ENCODE peak calls at places on chromosomes 12 and 14, in four cellular contexts. One of them, this sample, is unnamed.

GRCh38 chr14:103056322-103057027 is 874 bp downstream of the CDC42BPB start:
- DNase-seq in MG63: peak; percentile 82
- DNase-seq in heart right ventricle: peak; percentile 82
- DNase-seq in endothelial cell of umbilical vein: peak; percentile 88
- DNase-seq in this sample: peak; percentile 75

GRCh38 chr12:71888521-71888920 is 49.0 kb downstream of the TBC1D15 start:
- DNase-seq in endothelial cell of umbilical vein: no peak
- DNase-seq in heart right ventricle: no peak
- DNase-seq in MG63: no peak
- DNase-seq in this sample: no peak

GRCh38 chr14:34368115-34368970 is 93.7 kb downstream of the SPTSSA start:
- DNase-seq in heart right ventricle: no peak
- DNase-seq in MG63: no peak
- DNase-seq in endothelial cell of umbilical vein: no peak
- DNase-seq in this sample: no peak

GRCh38 chr12:7583471-7583870 is 79.9 kb upstream of the CD163 start:
- DNase-seq in heart right ventricle: no peak
- DNase-seq in MG63: no peak
- DNase-seq in endothelial cell of umbilical vein: no peak
- DNase-seq in this sample: no peak

GRCh38 chr12:1463073-1463905 is 131.1 kb downstream of the FBXL14 start:
- DNase-seq in heart right ventricle: no peak
- DNase-seq in endothelial cell of umbilical vein: no peak
- DNase-seq in MG63: no peak
- DNase-seq in this sample: no peak

GRCh38 chr12:48350249-48351021 is at the start of gene ZNF641:
- DNase-seq in heart right ventricle: peak; percentile 90
- DNase-seq in endothelial cell of umbilical vein: peak; percentile 51
- DNase-seq in MG63: peak; percentile 71
- DNase-seq in this sample: peak; percentile 66

GRCh38 chr12:50572275-50572674 is 67.5 kb downstream of the DIP2B start:
- DNase-seq in MG63: no peak
- DNase-seq in heart right ventricle: no peak
- DNase-seq in endothelial cell of umbilical vein: no peak
- DNase-seq in this sample: peak; percentile 40

GRCh38 chr12:68439368-68440045 is 107.3 kb upstream of the MDM1 start:
- DNase-seq in MG63: no peak
- DNase-seq in endothelial cell of umbilical vein: no peak
- DNase-seq in heart right ventricle: no peak
- DNase-seq in this sample: no peak

GRCh38 chr12:389138-390096 is at the start of gene KDM5A:
- DNase-seq in MG63: peak; percentile 91
- DNase-seq in endothelial cell of umbilical vein: peak; percentile 94
- DNase-seq in heart right ventricle: peak; percentile 87
- DNase-seq in this sample: peak; percentile 89

GRCh38 chr12:524167-524951 is 64.6 kb downstream of the B4GALNT3 start:
- DNase-seq in MG63: no peak
- DNase-seq in heart right ventricle: no peak
- DNase-seq in endothelial cell of umbilical vein: peak; percentile 57
- DNase-seq in this sample: no peak

GRCh38 chr12:117193903-117194302 is 3.6 kb upstream of the FBXO21 start:
- DNase-seq in heart right ventricle: no peak
- DNase-seq in MG63: no peak
- DNase-seq in endothelial cell of umbilical vein: no peak
- DNase-seq in this sample: no peak

GRCh38 chr12:125470838-125471775 is 405.9 kb downstream of the AACS start:
- DNase-seq in endothelial cell of umbilical vein: no peak
- DNase-seq in heart right ventricle: no peak
- DNase-seq in MG63: peak; percentile 13
- DNase-seq in this sample: no peak

GRCh38 chr14:89186850-89187376 is 230.1 kb downstream of the FOXN3 start:
- DNase-seq in MG63: no peak
- DNase-seq in heart right ventricle: no peak
- DNase-seq in endothelial cell of umbilical vein: no peak
- DNase-seq in this sample: no peak

GRCh38 chr14:89616425-89617141 is 199.6 kb upstream of the FOXN3 start:
- DNase-seq in endothelial cell of umbilical vein: peak; percentile 28
- DNase-seq in MG63: no peak
- DNase-seq in heart right ventricle: no peak
- DNase-seq in this sample: no peak

GRCh38 chr12:60072911-60073310 is 477.1 kb downstream of the SLC16A7 start:
- DNase-seq in heart right ventricle: no peak
- DNase-seq in endothelial cell of umbilical vein: peak; percentile 25
- DNase-seq in MG63: no peak
- DNase-seq in this sample: no peak

GRCh38 chr14:31935406-31935805 is 141.7 kb upstream of the ARHGAP5 start:
- DNase-seq in heart right ventricle: no peak
- DNase-seq in endothelial cell of umbilical vein: no peak
- DNase-seq in MG63: no peak
- DNase-seq in this sample: no peak

GRCh38 chr14:95502381-95502950 is 14.0 kb downstream of the SYNE3 start:
- DNase-seq in heart right ventricle: no peak
- DNase-seq in endothelial cell of umbilical vein: no peak
- DNase-seq in MG63: no peak
- DNase-seq in this sample: no peak

GRCh38 chr14:74917646-74918081 is 5.4 kb downstream of the RPS6KL1 start:
- DNase-seq in heart right ventricle: peak; percentile 78
- DNase-seq in MG63: peak; percentile 73
- DNase-seq in endothelial cell of umbilical vein: no peak
- DNase-seq in this sample: peak; percentile 67

GRCh38 chr12:54306925-54307731 is 6.3 kb upstream of the NFE2 start:
- DNase-seq in heart right ventricle: peak; percentile 71
- DNase-seq in endothelial cell of umbilical vein: no peak
- DNase-seq in MG63: peak; percentile 37
- DNase-seq in this sample: peak; percentile 45

GRCh38 chr12:124395284-124395752 is 100.4 kb downstream of the RFLNA start:
- DNase-seq in heart right ventricle: no peak
- DNase-seq in endothelial cell of umbilical vein: no peak
- DNase-seq in MG63: no peak
- DNase-seq in this sample: no peak
- H3K36me3 ChIP-seq in heart right ventricle: peaks cover 3% of the 10 kb centered on the region
- H3K36me3 ChIP-seq in endothelial cell of umbilical vein: no peaks in the 10 kb centered on the region
- H3K36me3 ChIP-seq in MG63: peaks cover 64% of the 10 kb centered on the region
- H3K36me3 ChIP-seq in this sample: no peaks in the 10 kb centered on the region

DNA sequence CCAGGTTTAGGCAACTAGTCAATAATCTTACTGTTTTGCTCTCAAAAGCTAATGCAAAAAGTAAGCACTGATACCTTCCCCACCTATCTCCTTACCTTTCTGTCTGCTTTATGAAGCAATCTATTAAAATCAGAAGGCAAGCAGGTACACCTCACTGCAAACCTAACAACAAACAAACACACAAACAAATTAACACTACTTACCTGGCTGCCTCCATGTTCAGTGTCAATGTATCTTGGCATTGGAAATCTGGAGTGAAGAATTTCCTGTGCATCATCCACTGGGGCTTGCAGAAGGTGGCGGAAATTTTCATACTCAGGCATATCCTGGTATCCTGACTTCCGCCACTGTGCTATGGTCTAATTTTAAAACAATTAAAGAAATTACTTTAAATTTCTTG is 62.5 kb downstream of the SEC23A start:
- DNase-seq in MG63: no peak
- DNase-seq in heart right ventricle: no peak
- DNase-seq in endothelial cell of umbilical vein: no peak
- DNase-seq in this sample: no peak
- H3K36me3 ChIP-seq in MG63: peaks cover 31% of the 10 kb centered on the region
- H3K36me3 ChIP-seq in heart right ventricle: peaks cover 5% of the 10 kb centered on the region
- H3K36me3 ChIP-seq in endothelial cell of umbilical vein: peaks cover 37% of the 10 kb centered on the region
- H3K36me3 ChIP-seq in this sample: no peaks in the 10 kb centered on the region

GRCh38 chr12:57171668-57172067 is 24.2 kb upstream of the LRP1-AS start:
- DNase-seq in MG63: peak; percentile 53
- DNase-seq in heart right ventricle: no peak
- DNase-seq in endothelial cell of umbilical vein: no peak
- DNase-seq in this sample: peak; percentile 74

GRCh38 chr12:57170408-57170807 is 23.0 kb upstream of the LRP1-AS start:
- DNase-seq in heart right ventricle: no peak
- DNase-seq in MG63: no peak
- DNase-seq in endothelial cell of umbilical vein: no peak
- DNase-seq in this sample: no peak

GRCh38 chr12:57175428-57176138 is 28.2 kb upstream of the LRP1-AS start:
- DNase-seq in endothelial cell of umbilical vein: peak; percentile 24
- DNase-seq in MG63: peak; percentile 40
- DNase-seq in heart right ventricle: peak; percentile 86
- DNase-seq in this sample: peak; percentile 88

GRCh38 chr12:57173683-57174082 is 26.3 kb upstream of the LRP1-AS start:
- DNase-seq in endothelial cell of umbilical vein: no peak
- DNase-seq in MG63: no peak
- DNase-seq in heart right ventricle: no peak
- DNase-seq in this sample: no peak

DNA sequence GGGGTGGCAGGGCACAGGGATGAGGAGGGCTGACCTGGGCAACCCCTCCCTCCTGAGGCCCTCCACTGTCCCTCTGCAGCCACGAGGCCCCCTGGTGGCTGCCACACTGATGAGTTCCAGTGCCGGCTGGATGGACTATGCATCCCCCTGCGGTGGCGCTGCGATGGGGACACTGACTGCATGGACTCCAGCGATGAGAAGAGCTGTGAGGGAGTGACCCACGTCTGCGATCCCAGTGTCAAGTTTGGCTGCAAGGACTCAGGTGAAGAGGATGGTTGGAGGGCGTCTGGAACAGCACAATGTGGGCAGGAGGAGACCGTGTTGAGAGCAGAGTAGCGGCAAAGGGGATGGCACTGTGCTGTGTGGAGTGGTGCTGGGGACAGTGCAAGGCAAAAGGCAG is 25.7 kb upstream of the LRP1-AS start:
- DNase-seq in endothelial cell of umbilical vein: peak; percentile 18
- DNase-seq in MG63: peak; percentile 33
- DNase-seq in heart right ventricle: no peak
- DNase-seq in this sample: no peak
- H3K36me3 ChIP-seq in endothelial cell of umbilical vein: no peaks in the 10 kb centered on the region
- H3K36me3 ChIP-seq in MG63: peaks cover 67% of the 10 kb centered on the region
- H3K36me3 ChIP-seq in heart right ventricle: peaks cover 11% of the 10 kb centered on the region
- H3K36me3 ChIP-seq in this sample: no peaks in the 10 kb centered on the region

DNA sequence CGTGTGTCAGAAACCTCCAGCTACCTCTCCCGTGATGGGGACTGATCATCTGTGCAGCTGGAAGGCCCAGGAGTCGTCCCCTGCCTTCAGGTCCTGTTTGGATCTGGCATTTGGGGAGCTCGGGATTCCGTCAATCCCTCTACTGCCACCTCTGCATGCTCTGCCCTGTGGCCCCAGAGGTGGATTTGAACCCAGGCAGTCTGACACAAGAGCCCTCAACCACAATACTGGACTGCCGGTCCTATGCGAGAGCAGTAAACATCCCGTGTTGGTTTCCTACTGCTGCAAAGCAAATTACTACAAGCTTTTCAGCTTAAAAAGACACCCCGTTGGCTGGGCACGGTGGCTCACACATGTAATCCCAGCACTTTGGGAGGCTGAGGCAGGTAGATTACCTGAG is 121.9 kb upstream of the FKBP4 start:
- DNase-seq in endothelial cell of umbilical vein: no peak
- DNase-seq in MG63: no peak
- DNase-seq in heart right ventricle: no peak
- DNase-seq in this sample: no peak
- H3K36me3 ChIP-seq in endothelial cell of umbilical vein: no peaks in the 10 kb centered on the region
- H3K36me3 ChIP-seq in MG63: no peaks in the 10 kb centered on the region
- H3K36me3 ChIP-seq in heart right ventricle: peaks cover 7% of the 10 kb centered on the region
- H3K36me3 ChIP-seq in this sample: no peaks in the 10 kb centered on the region

GRCh38 chr14:56810850-56811595 is 744 bp upstream of the OTX2 start:
- DNase-seq in heart right ventricle: no peak
- DNase-seq in MG63: no peak
- DNase-seq in endothelial cell of umbilical vein: no peak
- DNase-seq in this sample: no peak
- H3K36me3 ChIP-seq in heart right ventricle: no peaks in the 10 kb centered on the region
- H3K36me3 ChIP-seq in MG63: no peaks in the 10 kb centered on the region
- H3K36me3 ChIP-seq in endothelial cell of umbilical vein: no peaks in the 10 kb centered on the region
- H3K36me3 ChIP-seq in this sample: no peaks in the 10 kb centered on the region

DNA sequence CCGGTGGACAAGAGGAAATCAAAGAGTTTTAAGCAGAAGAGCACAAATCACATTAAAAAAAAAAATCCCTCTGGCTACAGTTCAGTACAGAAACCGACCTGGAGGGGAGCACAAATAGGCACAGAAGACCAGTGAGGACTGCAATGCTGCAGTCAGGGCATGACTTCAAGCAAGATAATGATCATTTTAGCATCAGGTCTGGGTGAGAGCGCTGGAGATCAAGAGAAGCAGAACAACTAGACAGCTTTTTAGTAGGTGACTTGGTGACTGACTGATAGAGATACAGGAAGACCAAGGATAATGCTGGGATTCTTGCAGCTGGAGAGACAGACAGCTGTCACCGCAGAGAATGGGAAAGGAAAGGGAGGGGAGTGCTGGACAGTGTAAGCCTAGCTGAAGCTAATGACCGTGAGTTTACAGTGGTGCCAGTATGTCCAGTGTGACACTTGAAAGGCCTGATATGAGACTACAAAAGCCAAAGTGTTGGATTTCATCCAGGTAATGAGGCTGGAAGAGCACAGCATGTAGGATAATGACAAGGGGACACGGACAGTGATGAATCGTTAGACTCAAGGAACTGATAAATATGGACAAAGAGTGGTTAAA is 5.6 kb downstream of the NFYB start:
- DNase-seq in MG63: no peak
- DNase-seq in endothelial cell of umbilical vein: no peak
- DNase-seq in heart right ventricle: no peak
- DNase-seq in this sample: no peak
- H3K36me3 ChIP-seq in MG63: peaks cover 56% of the 10 kb centered on the region
- H3K36me3 ChIP-seq in endothelial cell of umbilical vein: peaks cover 14% of the 10 kb centered on the region
- H3K36me3 ChIP-seq in heart right ventricle: no peaks in the 10 kb centered on the region
- H3K36me3 ChIP-seq in this sample: no peaks in the 10 kb centered on the region

GRCh38 chr12:30792085-30792484 is 37.3 kb upstream of the CAPRIN2 start:
- DNase-seq in heart right ventricle: no peak
- DNase-seq in endothelial cell of umbilical vein: no peak
- DNase-seq in MG63: no peak
- DNase-seq in this sample: no peak

GRCh38 chr12:30784508-30784907 is 29.8 kb upstream of the CAPRIN2 start:
- DNase-seq in endothelial cell of umbilical vein: no peak
- DNase-seq in MG63: no peak
- DNase-seq in heart right ventricle: no peak
- DNase-seq in this sample: no peak

GRCh38 chr12:30792648-30793499 is 38.1 kb upstream of the CAPRIN2 start:
- DNase-seq in MG63: peak; percentile 74
- DNase-seq in heart right ventricle: no peak
- DNase-seq in endothelial cell of umbilical vein: peak; percentile 31
- DNase-seq in this sample: no peak

GRCh38 chr12:30785630-30786029 is 30.9 kb upstream of the CAPRIN2 start:
- DNase-seq in MG63: no peak
- DNase-seq in endothelial cell of umbilical vein: no peak
- DNase-seq in heart right ventricle: no peak
- DNase-seq in this sample: no peak

DNA sequence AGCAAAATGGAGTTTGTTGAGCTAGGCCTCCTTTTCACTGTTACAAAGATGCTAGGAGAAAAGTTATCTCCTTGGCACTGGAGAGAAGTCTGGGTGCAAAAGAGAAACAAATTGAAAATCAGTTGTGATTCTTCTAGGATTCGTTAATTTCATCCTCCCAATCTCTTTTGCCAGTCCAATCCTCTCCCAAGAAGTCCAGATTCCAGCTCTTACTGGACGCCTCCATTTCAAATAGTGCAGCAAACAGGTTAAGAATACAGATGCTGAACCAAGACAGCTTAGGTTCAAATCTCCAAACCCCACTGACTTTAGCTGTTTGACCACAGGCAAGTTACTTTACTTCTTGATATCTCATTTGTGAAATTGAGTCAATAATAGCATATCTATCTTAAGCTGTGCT is 34.0 kb upstream of the CAPRIN2 start:
- DNase-seq in heart right ventricle: no peak
- DNase-seq in endothelial cell of umbilical vein: no peak
- DNase-seq in MG63: no peak
- DNase-seq in this sample: no peak
- H3K36me3 ChIP-seq in heart right ventricle: no peaks in the 10 kb centered on the region
- H3K36me3 ChIP-seq in endothelial cell of umbilical vein: no peaks in the 10 kb centered on the region
- H3K36me3 ChIP-seq in MG63: no peaks in the 10 kb centered on the region
- H3K36me3 ChIP-seq in this sample: no peaks in the 10 kb centered on the region

This sample was measured in uterus.